ENCODE peak calls at places on chromosomes 16 and 17, in ten cellular contexts. U, F, X, P, G, O, A, T, C and I are unnamed samples.

GRCh38 chr16:2530629-2531318 is 434 bp downstream of the CEMP1 start:
- DNase-seq in U (peak), F (no peak), X (no peak), P (no peak), G (no peak), O (peak), A (no peak), T (no peak), C (no peak), I (no peak)

GRCh38 chr17:75406222-75406615 is 741 bp upstream of the GRB2 start:
- DNase-seq in U (no peak), F (no peak), X (no peak), P (peak), G (no peak), O (no peak), A (no peak), T (no peak), C (no peak), I (no peak)

GRCh38 chr16:20166531-20167235 is 93.0 kb upstream of the GPR139 start:
- DNase-seq in U (no peak), F (no peak), X (no peak), P (peak), G (no peak), O (no peak), A (no peak), T (no peak), C (no peak), I (no peak)

GRCh38 chr16:9567674-9568073 is 476.2 kb downstream of the HAPSTR1 start:
- DNase-seq in U (no peak), F (no peak), X (no peak), P (no peak), G (no peak), O (no peak), A (no peak), T (no peak), C (no peak), I (no peak)

GRCh38 chr16:17145029-17145428 is 325.7 kb downstream of the XYLT1 start:
- DNase-seq in U (no peak), F (no peak), X (no peak), P (no peak), G (no peak), O (no peak), A (no peak), T (no peak), C (no peak), I (no peak)

GRCh38 chr16:85746431-85747227 is 4.3 kb downstream of the C16orf74 start:
- DNase-seq in U (no peak), F (peak), X (no peak), P (no peak), G (no peak), O (no peak), A (no peak), T (no peak), C (no peak), I (peak)

GRCh38 chr17:76150712-76151622 is 9.9 kb upstream of the FOXJ1 start:
- DNase-seq in U (no peak), F (no peak), X (no peak), P (no peak), G (no peak), O (no peak), A (no peak), T (no peak), C (no peak), I (no peak)

GRCh38 chr16:20307791-20308190 is 19.5 kb downstream of the GP2 start:
- DNase-seq in U (no peak), F (no peak), X (peak), P (no peak), G (no peak), O (no peak), A (no peak), T (no peak), C (no peak), I (no peak)

GRCh38 chr17:29243792-29244191 is 2.9 kb upstream of the CRYBA1 start:
- DNase-seq in U (no peak), F (no peak), X (peak), P (peak), G (no peak), O (no peak), A (no peak), T (no peak), C (no peak), I (peak)

GRCh38 chr16:85327731-85328664 is 215.7 kb upstream of the CIBAR2 start:
- DNase-seq in U (no peak), F (no peak), X (no peak), P (peak), G (peak), O (no peak), A (no peak), T (peak), C (no peak), I (no peak)

GRCh38 chr17:7888184-7888920 is at the start of gene CHD3:
- DNase-seq in U (no peak), F (peak), X (peak), P (peak), G (no peak), O (no peak), A (no peak), T (peak), C (no peak), I (no peak)

GRCh38 chr16:86082400-86083030 is 183.6 kb downstream of the IRF8 start:
- DNase-seq in U (no peak), F (no peak), X (no peak), P (no peak), G (no peak), O (no peak), A (no peak), T (no peak), C (no peak), I (no peak)

GRCh38 chr16:14003119-14003570 is 68.0 kb upstream of the MRTFB start:
- DNase-seq in U (peak), F (peak), X (peak), P (peak), G (peak), O (peak), A (peak), T (peak), C (peak), I (peak)
- TF ChIP-seq CTCF in U (no peak), F (no peak), X (peak), P (peak), G (no peak), O (peak), A (no peak), T (no peak), C (peak), I (peak)

DNA sequence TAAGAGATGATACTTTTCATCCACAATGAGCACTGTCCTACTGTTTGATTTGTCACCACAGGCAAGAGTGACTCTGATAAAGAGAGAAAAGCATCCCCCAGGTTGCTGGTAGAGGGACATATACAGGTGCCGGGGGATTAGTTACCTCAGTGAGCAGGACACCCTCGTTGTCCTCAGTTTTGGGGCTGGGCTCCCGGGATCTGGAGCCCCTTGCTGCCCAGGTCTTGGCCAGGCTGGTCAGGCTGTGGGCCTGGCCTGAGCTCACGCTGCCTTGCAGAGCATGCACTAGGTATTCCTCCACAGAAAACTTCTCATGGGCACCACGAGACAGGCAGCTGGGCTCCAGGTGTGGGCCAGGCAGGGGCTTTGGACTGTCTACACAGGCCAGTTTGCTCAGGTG is 24.4 kb upstream of the SPATA32 start:
- DNase-seq in U (no peak), F (no peak), X (no peak), P (no peak), G (no peak), O (no peak), A (no peak), T (no peak), C (no peak), I (no peak)
- TF ChIP-seq CTCF in U (no peak), F (no peak), X (no peak), P (no peak), G (no peak), O (no peak), A (no peak), T (no peak), C (no peak), I (no peak)

GRCh38 chr17:58487589-58488427 is at the start of gene HSF5:
- DNase-seq in U (no peak), F (no peak), X (peak), P (no peak), G (no peak), O (peak), A (no peak), T (peak), C (peak), I (no peak)
- TF ChIP-seq CTCF in U (no peak), F (no peak), X (peak), P (no peak), G (no peak), O (peak), A (no peak), T (no peak), C (peak), I (peak)

DNA sequence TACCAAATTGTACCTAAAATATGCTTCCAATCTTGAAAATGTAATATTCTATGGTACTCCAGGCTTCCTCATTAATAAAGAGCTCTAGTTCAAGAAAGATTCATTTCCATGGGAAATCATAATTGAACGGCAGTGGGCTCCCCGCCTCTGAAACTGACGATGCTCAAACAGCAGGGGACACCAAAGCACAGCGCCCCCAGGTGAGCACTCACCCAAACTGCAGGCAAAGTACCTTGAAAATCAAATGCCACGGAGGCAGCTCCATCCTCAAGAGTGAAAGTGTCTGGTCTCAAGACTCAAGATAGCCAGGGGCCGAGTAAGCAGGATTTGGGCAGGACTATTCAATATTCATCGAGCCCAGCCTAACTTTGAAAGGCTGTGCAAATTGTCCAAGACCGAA is 217.4 kb upstream of the TNRC6C start:
- DNase-seq in U (no peak), F (no peak), X (no peak), P (no peak), G (no peak), O (no peak), A (no peak), T (no peak), C (no peak), I (no peak)
- TF ChIP-seq CTCF in U (no peak), F (peak), X (no peak), P (peak), G (peak), O (peak), A (no peak), T (no peak), C (no peak), I (peak)

GRCh38 chr17:42387663-42388380 is 420 bp downstream of the STAT3 start:
- DNase-seq in U (peak), F (peak), X (peak), P (peak), G (peak), O (peak), A (peak), T (peak), C (peak), I (no peak)

GRCh38 chr17:42389135-42389417 is 834 bp upstream of the STAT3 start:
- DNase-seq in U (no peak), F (no peak), X (no peak), P (no peak), G (no peak), O (no peak), A (no peak), T (no peak), C (no peak), I (no peak)

GRCh38 chr17:42387221-42387657 is 1.0 kb downstream of the STAT3 start:
- DNase-seq in U (peak), F (no peak), X (peak), P (no peak), G (no peak), O (no peak), A (no peak), T (no peak), C (no peak), I (no peak)

GRCh38 chr17:42389902-42390301 is 1.7 kb upstream of the STAT3 start:
- DNase-seq in U (peak), F (no peak), X (no peak), P (no peak), G (no peak), O (no peak), A (no peak), T (no peak), C (no peak), I (no peak)

GRCh38 chr17:42388381-42389134 is at the start of gene STAT3:
- DNase-seq in U (peak), F (peak), X (peak), P (peak), G (peak), O (peak), A (peak), T (peak), C (peak), I (peak)
- TF ChIP-seq CTCF in U (peak), F (no peak), X (peak), P (no peak), G (no peak), O (peak), A (peak), T (no peak), C (no peak), I (peak)

DNA sequence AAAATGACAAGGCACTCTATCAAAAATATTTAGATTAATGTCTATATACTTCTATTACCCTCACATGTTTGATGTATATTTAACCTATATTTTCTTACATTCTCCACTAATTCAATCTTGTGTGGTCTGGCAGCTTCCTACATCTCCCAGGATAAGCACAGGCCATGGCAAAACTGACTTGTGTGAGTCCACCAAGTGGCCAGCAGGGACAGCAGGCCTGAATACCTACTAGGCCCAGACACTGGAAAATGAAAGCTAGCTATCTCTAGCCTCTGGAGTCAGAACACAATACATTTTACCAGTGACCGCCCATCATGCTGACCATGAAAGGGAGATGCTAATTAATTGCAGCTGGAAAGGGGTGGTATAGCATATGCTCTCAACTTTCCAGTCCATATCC is 132.3 kb downstream of the PCTP start:
- DNase-seq in U (no peak), F (no peak), X (no peak), P (peak), G (no peak), O (no peak), A (no peak), T (no peak), C (no peak), I (no peak)
- TF ChIP-seq CTCF in U (no peak), F (no peak), X (no peak), P (peak), G (peak), O (no peak), A (no peak), T (no peak), C (no peak), I (no peak)

GRCh38 chr16:12898556-12898955 is 2.8 kb upstream of the SHISA9 start:
- DNase-seq in U (no peak), F (no peak), X (no peak), P (peak), G (no peak), O (no peak), A (no peak), T (no peak), C (no peak), I (no peak)

GRCh38 chr16:12899529-12900168 is 1.7 kb upstream of the SHISA9 start:
- DNase-seq in U (no peak), F (peak), X (no peak), P (peak), G (no peak), O (no peak), A (no peak), T (no peak), C (no peak), I (no peak)

GRCh38 chr16:12900599-12901203 is 697 bp upstream of the SHISA9 start:
- DNase-seq in U (no peak), F (peak), X (no peak), P (peak), G (no peak), O (no peak), A (no peak), T (no peak), C (no peak), I (no peak)

GRCh38 chr16:12893050-12893750 is 8.2 kb upstream of the SHISA9 start:
- DNase-seq in U (no peak), F (no peak), X (no peak), P (no peak), G (no peak), O (no peak), A (no peak), T (no peak), C (no peak), I (no peak)

DNA sequence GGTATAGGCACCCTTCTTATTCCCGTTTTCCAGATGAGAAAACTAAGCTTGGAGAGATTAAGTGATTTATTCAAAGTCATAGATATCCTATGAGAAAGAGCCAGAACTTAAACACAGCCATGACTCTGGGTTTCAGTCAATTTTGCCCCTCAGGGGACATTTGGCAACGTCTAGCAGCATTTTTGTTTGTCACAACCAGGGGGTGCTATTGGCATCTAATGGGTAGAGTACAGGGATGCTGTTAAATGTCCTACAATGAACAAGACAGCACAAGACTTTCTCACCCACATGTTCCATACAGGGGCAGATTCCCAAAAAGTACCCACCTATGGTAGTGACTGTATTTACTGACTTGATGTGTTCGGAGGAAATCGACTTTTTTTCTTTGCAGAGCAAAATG is 4.8 kb upstream of the SHISA9 start:
- DNase-seq in U (no peak), F (no peak), X (peak), P (peak), G (peak), O (no peak), A (no peak), T (no peak), C (no peak), I (peak)
- TF ChIP-seq CTCF in U (no peak), F (peak), X (peak), P (peak), G (peak), O (no peak), A (peak), T (no peak), C (peak), I (peak)